ENCODE peak calls at places on chromosomes 5 and 9, in seven cellular contexts. V is foreskin keratinocyte; X is heart left ventricle; K is NCI-H524; J is activated CD8-positive, alpha-beta memory T cell treated with anti-CD3 and anti-CD28 coated beads for 48 hours; F is posterior cingulate gyrus; P is SK-N-SH. G is an unnamed sample.

GRCh38 chr5:77180167-77181081 is 30.1 kb upstream of the PDE8B start:
- DNase-seq in J (no peak), F (peak), X (peak), K (peak), P (peak), V (no peak), G (no peak)

GRCh38 chr9:23434654-23435053 is 391.4 kb downstream of the ELAVL2 start:
- DNase-seq in V (no peak), P (no peak), F (no peak), X (no peak), J (no peak), K (no peak), G (no peak)

GRCh38 chr9:6098431-6098830 is 83.0 kb upstream of the RANBP6 start:
- DNase-seq in J (no peak), K (no peak), F (no peak), V (no peak), P (no peak), X (no peak), G (no peak)

GRCh38 chr5:132207783-132208182 is 19.9 kb downstream of the P4HA2 start:
- DNase-seq in J (no peak), F (no peak), K (peak), V (no peak), P (no peak), X (no peak), G (no peak)

GRCh38 chr5:93730124-93730523 is 11.3 kb downstream of the POU5F2 start:
- DNase-seq in X (no peak), F (no peak), K (no peak), J (no peak), V (no peak), P (no peak), G (no peak)

GRCh38 chr5:142748568-142749249 is 21.5 kb upstream of the ARHGAP26 start:
- DNase-seq in V (peak), F (peak), K (peak), J (peak), P (peak), X (peak), G (no peak)

GRCh38 chr9:137724818-137725240 is 106.0 kb downstream of the EHMT1 start:
- DNase-seq in J (no peak), V (no peak), K (no peak), F (no peak), P (no peak), X (no peak), G (no peak)

GRCh38 chr5:87541033-87541432 is 128.3 kb upstream of the CCNH start:
- DNase-seq in X (peak), K (peak), F (peak), V (peak), P (peak), J (no peak), G (peak)

GRCh38 chr9:86549434-86549833 is 195.2 kb upstream of the TUT7 start:
- DNase-seq in J (no peak), F (no peak), K (no peak), V (no peak), X (no peak), P (no peak), G (no peak)

GRCh38 chr5:95178046-95178651 is 106.7 kb downstream of the MCTP1 start:
- DNase-seq in X (no peak), P (no peak), V (no peak), F (peak), K (peak), J (no peak), G (no peak)

G was measured in GOT3.